ENCODE peak calls at places on chromosomes 1 and 21, in seven cellular contexts. L is cardiac fibroblast, M is BJ, G is ovary, Q is HCT116, O is OCI-LY7, F is foreskin fibroblast. E is an unnamed sample.
A peak's percentile ranks its signal among the peaks of the same experiment; 100 is the strongest.

GRCh38 chr1:175498002-175498401 is 245.4 kb downstream of the TNR start:
- DNase-seq in O (no peak), F (no peak), Q (no peak), M (no peak), G (no peak), L (peak; percentile 81), E (no peak)

GRCh38 chr1:172581779-172582178 is 48.8 kb downstream of the SUCO start:
- DNase-seq in Q (no peak), O (no peak), L (peak; percentile 47), G (no peak), F (no peak), M (no peak), E (no peak)

GRCh38 chr1:205754857-205755256 is 4.9 kb upstream of the NUCKS1 start:
- DNase-seq in M (no peak), Q (no peak), L (no peak), F (no peak), O (no peak), G (no peak), E (no peak)

GRCh38 chr1:226892534-226892895 is 22.1 kb downstream of the PSEN2 start:
- DNase-seq in G (no peak), M (no peak), O (no peak), F (no peak), L (no peak), Q (no peak), E (no peak)

GRCh38 chr1:233412812-233413211 is 85.3 kb downstream of the MAP3K21 start:
- DNase-seq in M (no peak), L (no peak), O (no peak), Q (no peak), F (no peak), G (no peak), E (no peak)

GRCh38 chr21:14916676-14917141 is 148.1 kb downstream of the NRIP1 start:
- DNase-seq in M (no peak), F (no peak), O (no peak), Q (no peak), G (no peak), L (peak; percentile 33), E (peak; percentile 64)

GRCh38 chr1:169945171-169945570 is 51.5 kb upstream of the SCYL3 start:
- DNase-seq in G (no peak), M (no peak), F (no peak), L (no peak), Q (no peak), O (no peak), E (no peak)

GRCh38 chr1:172875892-172876291 is 174.8 kb downstream of the TNFSF18 start:
- DNase-seq in G (no peak), L (no peak), O (no peak), M (no peak), F (no peak), Q (no peak), E (no peak)

GRCh38 chr1:10631121-10631810 is 156.5 kb downstream of the PEX14 start:
- DNase-seq in G (no peak), L (no peak), O (no peak), M (no peak), Q (no peak), F (no peak), E (no peak)

GRCh38 chr21:36188081-36188681 is 31.6 kb downstream of the DOP1B start:
- DNase-seq in Q (no peak), G (no peak), L (no peak), M (no peak), F (no peak), O (no peak), E (peak; percentile 99)
- TF ChIP-seq CTCF in Q (peak; percentile 19), G (no peak), L (no peak), M (no peak), F (no peak), O (no peak), E (peak; percentile 31)

GRCh38 chr1:13754003-13754402 is 54.0 kb downstream of the PRDM2 start:
- DNase-seq in Q (no peak), O (no peak), M (no peak), G (no peak), F (no peak), L (no peak), E (no peak)

GRCh38 chr1:13751985-13752384 is 52.0 kb downstream of the PRDM2 start:
- DNase-seq in Q (no peak), G (no peak), M (no peak), L (no peak), F (no peak), O (no peak), E (no peak)

GRCh38 chr1:13752852-13753251 is 52.9 kb downstream of the PRDM2 start:
- DNase-seq in F (no peak), Q (no peak), O (no peak), L (no peak), G (no peak), M (no peak), E (no peak)

GRCh38 chr1:13749543-13750307 is 49.7 kb downstream of the PRDM2 start:
- DNase-seq in G (peak; percentile 67), Q (no peak), L (peak; percentile 59), M (no peak), F (peak; percentile 49), O (peak; percentile 57), E (no peak)

DNA sequence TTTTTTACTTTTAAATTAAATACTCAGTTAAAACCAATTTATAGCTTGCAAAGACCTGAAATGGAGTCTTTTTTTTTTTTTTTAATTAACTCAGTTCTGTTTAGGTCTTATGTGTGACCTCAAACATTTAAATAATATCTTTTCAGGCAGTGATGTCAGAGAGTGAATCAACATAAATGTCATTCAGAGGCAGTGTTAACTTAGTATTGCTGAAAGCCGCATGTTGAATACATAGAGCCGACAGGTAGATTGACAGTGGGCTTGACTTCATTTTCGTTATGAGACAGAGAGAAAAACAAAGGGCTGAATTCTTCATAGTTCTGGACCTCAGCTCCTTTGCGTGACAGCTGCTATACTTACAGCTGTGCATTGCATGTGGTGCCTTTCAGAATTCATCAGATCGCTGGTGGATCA is 51.5 kb downstream of the PRDM2 start:
- DNase-seq in O (no peak), Q (no peak), F (no peak), M (no peak), L (no peak), G (no peak), E (no peak)
- H3K4me3 ChIP-seq in O (peak overlapping the region; percentile 96), Q (no peak overlapping the region), F (peak overlapping the region; percentile 73), M (no peak overlapping the region), L (no peak overlapping the region), G (no peak overlapping the region), E (no peak overlapping the region)

GRCh38 chr1:181919729-181919991 is 141.9 kb downstream of the ZNF648 start:
- DNase-seq in Q (no peak), M (no peak), F (no peak), O (no peak), L (no peak), G (no peak), E (no peak)
- TF ChIP-seq CTCF in Q (peak; percentile 37), M (no peak), F (no peak), O (no peak), L (no peak), G (no peak), E (peak; percentile 35)

DNA sequence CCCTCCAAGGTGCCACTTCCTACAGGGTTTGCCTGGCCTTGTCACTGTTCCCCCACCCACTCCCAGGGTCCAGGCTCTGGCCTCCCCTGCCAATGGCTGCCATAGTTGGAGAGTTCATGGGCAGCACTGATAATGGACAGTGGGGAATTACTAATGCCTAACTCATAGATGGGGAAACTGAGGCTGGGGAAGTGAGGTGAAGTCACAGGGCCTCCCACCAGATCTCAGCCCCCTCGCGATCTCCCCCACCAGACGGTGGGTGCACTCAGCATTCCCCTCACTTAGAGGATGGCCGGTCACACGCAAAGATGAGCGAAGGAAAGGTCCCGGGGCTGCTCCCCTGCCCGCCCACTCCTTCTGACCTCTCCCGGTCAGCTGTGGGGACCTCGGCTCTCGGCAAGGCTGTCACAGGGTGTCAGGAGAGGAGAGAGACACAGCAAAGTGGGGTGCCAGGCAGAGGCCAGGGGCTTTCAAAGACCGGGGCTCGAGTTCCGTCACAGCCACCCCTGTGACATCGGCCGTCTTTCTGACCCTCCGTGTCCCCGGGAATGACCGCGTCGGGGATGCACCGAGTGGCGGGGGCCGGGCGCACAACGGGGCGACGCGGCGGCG is 230.0 kb upstream of the TMEM51 start:
- DNase-seq in O (no peak), L (no peak), F (no peak), G (no peak), M (no peak), Q (no peak), E (no peak)
- H3K4me3 ChIP-seq in O (peak overlapping the region; percentile 38), L (peak overlapping the region; percentile 32), F (peak overlapping the region; percentile 29), G (peak overlapping the region; percentile 67), M (peak overlapping the region; percentile 75), Q (peak overlapping the region; percentile 53), E (peak overlapping the region; percentile 28)

GRCh38 chr21:40466893-40467483 is 380.0 kb downstream of the DSCAM start:
- DNase-seq in M (no peak), L (peak; percentile 1), G (no peak), F (no peak), O (peak; percentile 4), Q (no peak), E (peak; percentile 15)
- TF ChIP-seq CTCF in M (peak; percentile 30), L (no peak), G (no peak), F (peak; percentile 33), O (peak; percentile 77), Q (peak; percentile 16), E (peak; percentile 47)